ENCODE peak calls at places on chromosomes 16 and 17, in six cellular contexts. O is heart right ventricle, V is NT2/D1, N is PC-3, C is gastrocnemius medialis, J is A549. G is an unnamed sample.

GRCh38 chr16:57962046-57962445 is 8.9 kb downstream of the CNGB1 start:
- DNase-seq in N (no peak), O (no peak), V (no peak), J (no peak), C (no peak), G (no peak)

GRCh38 chr16:69171325-69172095 is 15.5 kb upstream of the SNTB2 start:
- DNase-seq in N (no peak), V (no peak), C (no peak), J (no peak), O (no peak), G (no peak)

GRCh38 chr17:44074231-44074910 is 3.8 kb downstream of the G6PC3 start:
- DNase-seq in J (no peak), C (no peak), N (no peak), O (no peak), V (no peak), G (no peak)

GRCh38 chr17:16282522-16282921 is 65.5 kb downstream of the PIGL start:
- DNase-seq in V (no peak), N (peak; percentile 94), C (no peak), J (no peak), O (no peak), G (no peak)

GRCh38 chr17:46984892-46985291 is 5.8 kb upstream of the RPRML start:
- DNase-seq in C (no peak), V (no peak), N (no peak), J (no peak), O (no peak), G (no peak)

GRCh38 chr17:36911007-36911406 is 26.3 kb upstream of the LHX1 start:
- DNase-seq in J (no peak), C (no peak), O (no peak), N (no peak), V (no peak), G (no peak)

GRCh38 chr17:43839670-43840101 is 6.7 kb upstream of the MPP3 start:
- DNase-seq in N (peak; percentile 81), V (no peak), O (no peak), J (peak; percentile 72), C (peak; percentile 29), G (no peak)

GRCh38 chr16:1156111-1156982 is 3.4 kb downstream of the CACNA1H start:
- DNase-seq in V (no peak), J (no peak), O (no peak), N (no peak), C (no peak), G (no peak)

GRCh38 chr17:81035389-81036127 is 607 bp downstream of the BAIAP2 start:
- DNase-seq in C (no peak), J (no peak), N (peak; percentile 38), V (no peak), O (no peak), G (peak; percentile 28)

GRCh38 chr17:70169707-70170597 is 620 bp downstream of the KCNJ2 start:
- DNase-seq in J (peak; percentile 4), N (no peak), O (no peak), C (peak; percentile 59), V (no peak), G (peak; percentile 46)

GRCh38 chr16:89023151-89023551 is 46.1 kb upstream of the CBFA2T3 start:
- DNase-seq in J (no peak), O (no peak), V (no peak), N (no peak), C (no peak), G (no peak)

GRCh38 chr17:5780476-5780875 is 196.2 kb upstream of the NLRP1 start:
- DNase-seq in J (no peak), C (no peak), N (peak; percentile 80), O (no peak), V (no peak), G (no peak)

GRCh38 chr17:6843241-6843890 is 11.8 kb upstream of the TEKT1 start:
- DNase-seq in O (no peak), C (no peak), N (peak; percentile 78), V (peak; percentile 15), J (no peak), G (no peak)

GRCh38 chr17:33739714-33740113 is 446.6 kb upstream of the ASIC2 start:
- DNase-seq in J (no peak), C (no peak), O (no peak), V (no peak), N (no peak), G (no peak)

GRCh38 chr17:48150602-48151001 is 43.0 kb downstream of the SNX11 start:
- DNase-seq in O (no peak), J (no peak), C (no peak), V (no peak), N (no peak), G (no peak)

GRCh38 chr16:69796285-69797118 is 34.4 kb downstream of the WWP2 start:
- DNase-seq in N (peak; percentile 67), C (peak; percentile 18), J (peak; percentile 61), V (peak; percentile 59), O (peak; percentile 40), G (no peak)

GRCh38 chr17:15263206-15263579 is 1.9 kb downstream of the PMP22 start:
- DNase-seq in N (peak; percentile 64), V (no peak), C (peak; percentile 82), O (peak; percentile 91), J (peak; percentile 73), G (peak; percentile 96)

GRCh38 chr17:9004132-9004960 is 17.0 kb upstream of the NTN1 start:
- DNase-seq in J (no peak), N (no peak), V (no peak), C (no peak), O (no peak), G (no peak)

GRCh38 chr16:85908889-85909584 is 10.1 kb downstream of the IRF8 start:
- DNase-seq in J (no peak), C (no peak), O (no peak), N (no peak), V (no peak), G (no peak)
- H3K4me3 ChIP-seq in J (no peak overlapping the region), C (no peak overlapping the region), O (no peak overlapping the region), N (no peak overlapping the region), V (no peak overlapping the region), G (no peak overlapping the region)

DNA sequence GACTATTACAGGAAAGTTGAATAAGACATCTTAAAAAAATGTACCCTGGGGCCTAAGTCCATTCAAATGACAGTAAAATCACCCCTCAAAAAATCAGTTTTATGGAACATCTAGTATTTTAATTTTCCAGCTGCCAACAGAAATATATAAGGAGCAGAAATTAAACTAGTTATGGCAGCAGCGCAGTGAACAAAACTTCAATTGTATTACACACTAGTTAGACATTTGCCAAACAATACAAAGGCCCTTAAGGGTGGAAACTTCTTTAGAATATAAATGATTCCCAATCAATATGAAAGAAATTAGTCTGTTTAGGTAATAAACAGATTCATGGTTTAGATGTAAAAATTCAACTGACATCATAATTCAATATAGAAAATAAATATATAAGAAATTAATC is 18.1 kb upstream of the RFFL start:
- DNase-seq in J (no peak), C (no peak), O (no peak), V (no peak), N (no peak), G (no peak)
- H3K4me1 ChIP-seq in J (peaks cover 98% of the 10 kb centered on the region), C (no peaks in the 10 kb centered on the region), O (no peaks in the 10 kb centered on the region), V (no peaks in the 10 kb centered on the region), N (peaks cover 85% of the 10 kb centered on the region), G (no peaks in the 10 kb centered on the region)

GRCh38 chr17:59362811-59363205 is 31.4 kb downstream of the YPEL2 start:
- DNase-seq in N (no peak), J (no peak), O (no peak), C (no peak), V (no peak), G (no peak)
- H3K4me3 ChIP-seq in N (no peak overlapping the region), J (no peak overlapping the region), O (no peak overlapping the region), C (no peak overlapping the region), V (no peak overlapping the region), G (no peak overlapping the region)

DNA sequence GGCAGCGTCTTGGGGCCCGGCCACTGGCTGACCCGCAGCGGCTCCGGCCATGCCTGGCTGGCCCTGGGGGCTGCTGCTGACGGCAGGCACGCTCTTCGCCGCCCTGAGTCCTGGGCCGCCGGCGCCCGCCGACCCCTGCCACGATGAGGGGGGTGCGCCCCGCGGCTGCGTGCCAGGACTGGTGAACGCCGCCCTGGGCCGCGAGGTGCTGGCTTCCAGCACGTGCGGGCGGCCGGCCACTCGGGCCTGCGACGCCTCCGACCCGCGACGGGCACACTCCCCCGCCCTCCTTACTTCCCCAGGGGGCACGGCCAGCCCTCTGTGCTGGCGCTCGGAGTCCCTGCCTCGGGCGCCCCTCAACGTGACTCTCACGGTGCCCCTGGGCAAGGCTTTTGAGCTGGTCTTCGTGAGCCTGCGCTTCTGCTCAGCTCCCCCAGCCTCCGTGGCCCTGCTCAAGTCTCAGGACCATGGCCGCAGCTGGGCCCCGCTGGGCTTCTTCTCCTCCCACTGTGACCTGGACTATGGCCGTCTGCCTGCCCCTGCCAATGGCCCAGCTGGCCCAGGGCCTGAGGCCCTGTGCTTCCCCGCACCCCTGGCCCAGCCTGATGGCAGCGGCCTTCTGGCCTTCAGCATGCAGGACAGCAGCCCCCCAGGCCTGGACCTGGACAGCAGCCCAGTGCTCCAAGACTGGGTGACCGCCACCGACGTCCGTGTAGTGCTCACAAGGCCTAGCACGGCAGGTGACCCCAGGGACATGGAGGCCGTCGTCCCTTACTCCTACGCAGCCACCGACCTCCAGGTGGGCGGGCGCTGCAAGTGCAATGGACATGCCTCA is 773 bp downstream of the NTN3 start:
- DNase-seq in C (no peak), O (no peak), J (no peak), V (no peak), N (no peak), G (no peak)
- H3K4me1 ChIP-seq in C (peaks cover 28% of the 10 kb centered on the region), O (peaks cover 61% of the 10 kb centered on the region), J (peaks cover 45% of the 10 kb centered on the region), V (peaks cover 49% of the 10 kb centered on the region), N (peaks cover 9% of the 10 kb centered on the region), G (peaks cover 72% of the 10 kb centered on the region)

GRCh38 chr17:75492555-75493168 is 22.7 kb downstream of the CASKIN2 start:
- DNase-seq in N (no peak), C (no peak), O (no peak), V (no peak), J (no peak), G (no peak)

GRCh38 chr17:75493476-75494129 is 21.7 kb downstream of the CASKIN2 start:
- DNase-seq in N (no peak), V (no peak), J (no peak), O (no peak), C (no peak), G (no peak)

GRCh38 chr17:75491680-75492079 is 23.7 kb downstream of the CASKIN2 start:
- DNase-seq in J (no peak), O (no peak), V (no peak), N (no peak), C (no peak), G (no peak)

GRCh38 chr17:75496005-75496404 is 19.3 kb downstream of the CASKIN2 start:
- DNase-seq in C (no peak), J (no peak), N (no peak), V (no peak), O (no peak), G (no peak)

DNA sequence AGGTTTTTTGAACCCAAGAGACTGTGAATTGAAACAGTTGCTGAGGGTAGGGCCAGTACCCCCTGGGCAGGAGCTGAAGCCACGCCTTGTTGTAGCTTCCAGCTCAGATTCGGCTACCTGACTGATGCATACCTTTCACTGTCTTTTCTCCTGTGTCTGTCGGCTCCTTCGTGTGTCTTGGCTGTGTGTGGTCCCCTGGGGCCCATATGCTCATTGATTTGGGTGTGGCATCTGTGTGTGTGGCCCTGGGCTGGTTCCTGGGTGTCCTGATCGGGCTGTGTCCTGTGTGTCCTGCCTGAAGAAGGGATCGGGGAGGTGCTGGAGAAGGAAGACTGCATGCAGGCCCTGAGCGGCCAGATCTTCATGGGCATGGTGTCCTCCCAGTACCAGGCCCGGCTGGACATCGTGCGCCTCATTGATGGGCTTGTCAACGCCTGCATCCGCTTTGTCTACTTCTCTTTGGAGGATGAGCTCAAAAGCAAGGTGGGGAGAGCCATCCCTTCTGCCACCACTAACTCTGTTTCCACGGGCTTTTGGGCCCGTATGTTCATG is 20.9 kb downstream of the CASKIN2 start:
- DNase-seq in O (no peak), V (no peak), C (no peak), N (no peak), J (no peak), G (no peak)
- H3K4me3 ChIP-seq in O (no peak overlapping the region), V (no peak overlapping the region), C (no peak overlapping the region), N (no peak overlapping the region), J (no peak overlapping the region), G (no peak overlapping the region)